ENCODE peak calls at places on chromosome 12, in six cellular contexts. T is Peyer's patch, L is stromal cell of bone marrow, F is mesendoderm, G is AG04450, I is cardiac muscle cell. C is an unnamed sample.

GRCh38 chr12:64749466-64750202 is 9.6 kb downstream of the GNS start:
- DNase-seq in L (no peak), G (no peak), I (no peak), F (no peak), T (no peak), C (no peak)

GRCh38 chr12:12436831-12437345 is 80.0 kb downstream of the BORCS5 start:
- DNase-seq in I (no peak), T (no peak), L (peak; percentile 52), F (no peak), G (no peak), C (no peak)

GRCh38 chr12:6943387-6943718 is 263 bp upstream of the RNU7-1 start:
- DNase-seq in L (peak; percentile 89), I (peak; percentile 90), F (peak; percentile 98), T (peak; percentile 94), G (peak; percentile 83), C (peak; percentile 97)

GRCh38 chr12:129067482-129067881 is 214.2 kb downstream of the GLT1D1 start:
- DNase-seq in L (no peak), I (peak; percentile 12), F (peak; percentile 63), G (no peak), T (no peak), C (peak; percentile 72)

GRCh38 chr12:86367137-86367536 is 110.9 kb upstream of the MGAT4C start:
- DNase-seq in I (peak; percentile 6), L (no peak), G (no peak), T (no peak), F (peak; percentile 12), C (no peak)

GRCh38 chr12:100348657-100349454 is 8.0 kb upstream of the SLC17A8 start:
- DNase-seq in L (peak; percentile 5), I (no peak), G (no peak), F (peak; percentile 53), T (no peak), C (peak; percentile 60)

GRCh38 chr12:109460538-109460937 is 16.6 kb downstream of the KCTD10 start:
- DNase-seq in L (no peak), G (no peak), T (no peak), F (no peak), I (no peak), C (no peak)

GRCh38 chr12:53766881-53767280 is 15.1 kb upstream of the CISTR start:
- DNase-seq in I (no peak), G (no peak), F (peak; percentile 54), T (no peak), L (no peak), C (no peak)

GRCh38 chr12:68557011-68557715 is 53.5 kb upstream of the RAP1B start:
- DNase-seq in I (no peak), T (no peak), F (no peak), L (peak; percentile 50), G (peak; percentile 58), C (no peak)

GRCh38 chr12:122886161-122886560 is 9.8 kb downstream of the VPS37B start:
- DNase-seq in T (no peak), F (no peak), L (no peak), G (no peak), I (no peak), C (no peak)